ENCODE peak calls at places on chromosomes 7 and 10, in four cellular contexts. B is lower lobe of right lung, O is spleen, R is right lobe of liver. D is an unnamed sample. For H3K4me1, the result is how much of the 10 kb centered on the place peaks cover.

GRCh38 chr10:105509551-105509950 is 868.5 kb downstream of the SORCS3 start:
- DNase-seq in R (no peak), B (no peak), O (no peak), D (no peak)

GRCh38 chr7:23184709-23185354 is 3.0 kb downstream of the NUP42 start:
- DNase-seq in R (no peak), B (no peak), O (no peak), D (peak)

GRCh38 chr7:40836218-40836617 is 701.4 kb downstream of the SUGCT start:
- DNase-seq in R (no peak), O (no peak), B (no peak), D (no peak)

GRCh38 chr7:20532841-20533240 is 82.6 kb upstream of the ABCB5 start:
- DNase-seq in R (no peak), O (no peak), B (no peak), D (no peak)

GRCh38 chr7:79352323-79352722 is 101.1 kb downstream of the MAGI2 start:
- DNase-seq in B (no peak), R (no peak), O (no peak), D (no peak)

GRCh38 chr7:115441033-115441432 is 519.1 kb downstream of the MDFIC start:
- DNase-seq in O (no peak), R (no peak), B (no peak), D (no peak)

GRCh38 chr10:11358046-11358445 is 253.4 kb downstream of the USP6NL start:
- DNase-seq in O (no peak), R (no peak), B (no peak), D (no peak)

GRCh38 chr10:96502561-96503267 is 11.0 kb downstream of the TLL2 start:
- DNase-seq in R (no peak), B (no peak), O (no peak), D (no peak)

GRCh38 chr7:69577221-69577620 is 21.1 kb upstream of the AUTS2 start:
- DNase-seq in B (no peak), R (no peak), O (no peak), D (no peak)

GRCh38 chr7:22563621-22564241 is 63.7 kb upstream of the STEAP1B start:
- DNase-seq in O (no peak), B (no peak), R (no peak), D (no peak)

GRCh38 chr7:36238138-36238537 is 85.1 kb downstream of the EEPD1 start:
- DNase-seq in O (no peak), B (no peak), R (no peak), D (no peak)

GRCh38 chr7:3436746-3437145 is 135.7 kb downstream of the SDK1 start:
- DNase-seq in R (no peak), B (no peak), O (no peak), D (no peak)

GRCh38 chr7:98616381-98617050 is 569 bp upstream of the NPTX2 start:
- DNase-seq in R (no peak), B (no peak), O (no peak), D (no peak)

GRCh38 chr10:75553550-75553949 is 122.1 kb downstream of the LRMDA start:
- DNase-seq in B (no peak), R (no peak), O (no peak), D (no peak)

GRCh38 chr10:71024490-71024889 is 136.1 kb upstream of the PCBD1 start:
- DNase-seq in R (no peak), B (no peak), O (no peak), D (no peak)

GRCh38 chr7:83934118-83934734 is 260.4 kb downstream of the SEMA3A start:
- DNase-seq in R (no peak), B (no peak), O (no peak), D (no peak)

GRCh38 chr10:74233281-74233680 is 82.3 kb downstream of the ADK start:
- DNase-seq in B (no peak), R (no peak), O (no peak), D (no peak)
- H3K27ac ChIP-seq in B (no peak), R (no peak), O (no peak), D (no peak)

DNA sequence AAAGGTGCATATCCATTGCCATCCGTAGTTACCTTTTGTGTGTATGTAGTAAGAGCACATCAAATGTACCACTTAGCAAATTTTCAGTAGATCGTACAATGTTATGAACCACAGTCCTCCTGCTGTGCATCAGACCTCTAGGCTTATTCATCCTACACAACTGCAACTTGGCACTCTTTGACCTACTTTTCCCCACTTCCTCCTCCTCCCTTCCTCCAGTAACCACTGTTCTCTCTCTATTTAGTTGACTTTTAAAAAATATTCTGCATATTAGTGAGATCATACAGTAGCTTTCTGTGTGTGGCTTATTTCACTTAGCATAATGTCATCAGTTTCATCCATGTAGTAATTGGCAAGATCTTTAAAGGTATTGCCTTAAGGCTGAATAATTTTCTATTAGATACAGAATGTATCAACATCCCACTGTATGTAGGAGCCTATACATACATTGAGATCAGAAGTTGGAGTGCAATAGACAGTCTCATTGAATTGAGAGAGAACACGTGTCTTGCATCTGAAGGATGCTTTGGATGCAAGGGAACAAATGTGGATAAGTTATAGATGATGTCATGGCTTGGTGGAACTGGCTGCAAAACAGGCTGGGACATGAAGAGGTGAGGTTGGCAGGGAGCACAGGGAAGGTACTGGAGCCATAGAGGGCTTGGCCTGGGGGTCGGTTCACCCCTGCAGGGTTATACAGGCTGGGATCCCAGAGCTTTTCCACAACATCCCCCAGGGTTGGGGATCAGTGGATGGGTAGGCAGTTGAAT is 83.0 kb upstream of the FAM180A start:
- DNase-seq in B (no peak), O (no peak), R (no peak), D (no peak)
- H3K4me1 ChIP-seq in B (under half), O (under half), R (under half), D (under half)

GRCh38 chr7:38178695-38179344 is 775 bp downstream of the STARD3NL start:
- DNase-seq in O (no peak), B (no peak), R (no peak), D (no peak)
- TF ChIP-seq CTCF in O (no peak), B (peak), R (no peak), D (no peak)

DNA sequence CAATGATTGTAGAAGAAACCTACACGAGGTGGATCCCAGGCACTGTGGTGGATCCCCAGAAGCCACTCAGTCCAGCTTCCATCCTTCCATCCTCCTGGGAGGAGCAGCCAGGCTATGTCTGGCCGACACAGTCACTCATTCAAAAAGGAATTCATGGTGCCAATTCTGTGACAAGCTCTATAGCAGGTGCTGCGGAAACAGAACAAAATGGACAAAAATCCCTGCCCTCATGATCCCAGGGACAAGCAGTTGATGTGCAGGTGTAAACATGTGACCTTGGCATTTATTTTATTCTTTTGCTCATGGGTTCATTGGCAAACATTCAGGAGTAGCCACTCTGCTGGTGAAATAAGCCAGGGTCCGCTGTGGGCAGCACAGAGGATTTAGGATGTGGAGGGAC is 49.2 kb upstream of the FGFR2 start:
- DNase-seq in R (no peak), B (no peak), O (peak), D (no peak)
- H3K27ac ChIP-seq in R (no peak), B (no peak), O (no peak), D (no peak)

D was measured in heart left ventricle.